ENCODE peak calls at places on chromosomes 5 and 9, in seven cellular contexts. J is adrenal gland, Q is kidney, S is mesendoderm, E is ovary, F is cardiac muscle cell, B is dorsolateral prefrontal cortex. O is an unnamed sample.

GRCh38 chr9:125755340-125755739 is 8.2 kb downstream of the PBX3 start:
- DNase-seq in J (no peak), Q (no peak), S (peak; percentile 50), E (no peak), F (no peak), B (no peak), O (no peak)

GRCh38 chr9:83069651-83070050 is 6.7 kb upstream of the RASEF start:
- DNase-seq in J (no peak), Q (no peak), S (no peak), E (no peak), F (no peak), B (no peak), O (no peak)

GRCh38 chr9:129595323-129595741 is 25.6 kb downstream of the C9orf50 start:
- DNase-seq in J (no peak), Q (no peak), S (no peak), E (no peak), F (no peak), B (no peak), O (no peak)

GRCh38 chr5:109329296-109330252 is 80.2 kb downstream of the PJA2 start:
- DNase-seq in J (no peak), Q (no peak), S (no peak), E (no peak), F (no peak), B (no peak), O (no peak)

GRCh38 chr5:77355074-77355473 is 137.0 kb downstream of the WDR41 start:
- DNase-seq in J (no peak), Q (no peak), S (no peak), E (no peak), F (no peak), B (no peak), O (no peak)

GRCh38 chr9:73178044-73178443 is 26.4 kb downstream of the ANXA1 start:
- DNase-seq in J (no peak), Q (no peak), S (no peak), E (no peak), F (no peak), B (no peak), O (no peak)

GRCh38 chr5:151917931-151918330 is 6.7 kb downstream of the GLRA1 start:
- DNase-seq in J (no peak), Q (no peak), S (no peak), E (no peak), F (no peak), B (no peak), O (no peak)

GRCh38 chr5:15752886-15753285 is 252.9 kb downstream of the FBXL7 start:
- DNase-seq in J (peak; percentile 77), Q (peak; percentile 79), S (no peak), E (peak; percentile 60), F (no peak), B (no peak), O (no peak)

GRCh38 chr5:172171118-172171775 is 16.8 kb downstream of the STK10 start:
- DNase-seq in J (no peak), Q (no peak), S (no peak), E (no peak), F (no peak), B (no peak), O (no peak)

GRCh38 chr9:38137342-38137741 is 68.3 kb upstream of the SHB start:
- DNase-seq in J (no peak), Q (no peak), S (no peak), E (no peak), F (no peak), B (no peak), O (no peak)

GRCh38 chr9:99103054-99103453 is 1.9 kb upstream of the TGFBR1 start:
- DNase-seq in J (no peak), Q (no peak), S (no peak), E (no peak), F (no peak), B (no peak), O (no peak)

GRCh38 chr5:80198399-80198798 is 57.4 kb downstream of the SERINC5 start:
- DNase-seq in J (no peak), Q (no peak), S (no peak), E (no peak), F (no peak), B (peak; percentile 89), O (no peak)

GRCh38 chr9:13568851-13569618 is 289.5 kb upstream of the MPDZ start:
- DNase-seq in J (no peak), Q (no peak), S (peak; percentile 29), E (no peak), F (peak; percentile 32), B (peak; percentile 59), O (no peak)

GRCh38 chr5:65695896-65696295 is 26.0 kb downstream of the SGTB start:
- DNase-seq in J (no peak), Q (no peak), S (no peak), E (no peak), F (no peak), B (peak; percentile 30), O (no peak)

GRCh38 chr5:77012601-77013000 is 17.6 kb upstream of the AGGF1 start:
- DNase-seq in J (peak; percentile 3), Q (no peak), S (no peak), E (no peak), F (no peak), B (no peak), O (no peak)

GRCh38 chr5:170791325-170791954 is 7.9 kb downstream of the GABRP start:
- DNase-seq in J (peak; percentile 77), Q (no peak), S (peak; percentile 84), E (no peak), F (peak; percentile 83), B (peak; percentile 68), O (no peak)

GRCh38 chr9:14882118-14882517 is 28.1 kb downstream of the FREM1 start:
- DNase-seq in J (no peak), Q (no peak), S (no peak), E (no peak), F (no peak), B (no peak), O (no peak)

GRCh38 chr5:118580959-118581358 is 407.4 kb downstream of the DTWD2 start:
- DNase-seq in J (no peak), Q (no peak), S (no peak), E (no peak), F (no peak), B (no peak), O (no peak)

GRCh38 chr5:139759219-139759721 is 36.3 kb upstream of the PSD2 start:
- DNase-seq in J (peak; percentile 90), Q (peak; percentile 90), S (no peak), E (no peak), F (no peak), B (no peak), O (no peak)

GRCh38 chr9:85027870-85028269 is 358.3 kb downstream of the NTRK2 start:
- DNase-seq in J (no peak), Q (no peak), S (no peak), E (no peak), F (no peak), B (no peak), O (no peak)
- H3K4me3 ChIP-seq in J (no peak overlapping the region), Q (no peak overlapping the region), S (no peak overlapping the region), E (no peak overlapping the region), F (no peak overlapping the region), B (no peak overlapping the region), O (no peak overlapping the region)

DNA sequence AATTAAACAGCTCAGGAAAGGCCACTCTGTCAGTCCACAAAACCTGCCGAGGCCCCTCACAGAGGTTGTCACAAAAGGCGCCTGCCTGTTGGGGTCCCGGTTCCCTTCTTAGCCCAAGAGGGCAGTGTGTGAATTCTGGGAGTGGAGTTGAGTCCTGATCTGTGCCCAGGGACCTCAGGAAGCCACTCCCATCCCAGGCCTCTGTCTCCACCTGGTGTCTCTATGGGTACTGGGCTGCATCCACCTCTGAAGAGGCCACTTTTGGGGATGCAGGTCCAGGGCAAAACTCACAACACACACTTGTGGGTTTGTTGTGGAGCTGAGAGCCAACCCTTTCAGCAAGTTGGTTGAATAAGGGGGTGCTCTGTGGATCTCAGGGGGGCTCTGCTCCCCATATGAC is 74.3 kb upstream of the STXBP1 start:
- DNase-seq in J (no peak), Q (no peak), S (peak; percentile 70), E (no peak), F (no peak), B (no peak), O (no peak)
- H3K4me3 ChIP-seq in J (no peak overlapping the region), Q (no peak overlapping the region), S (no peak overlapping the region), E (no peak overlapping the region), F (no peak overlapping the region), B (no peak overlapping the region), O (no peak overlapping the region)

DNA sequence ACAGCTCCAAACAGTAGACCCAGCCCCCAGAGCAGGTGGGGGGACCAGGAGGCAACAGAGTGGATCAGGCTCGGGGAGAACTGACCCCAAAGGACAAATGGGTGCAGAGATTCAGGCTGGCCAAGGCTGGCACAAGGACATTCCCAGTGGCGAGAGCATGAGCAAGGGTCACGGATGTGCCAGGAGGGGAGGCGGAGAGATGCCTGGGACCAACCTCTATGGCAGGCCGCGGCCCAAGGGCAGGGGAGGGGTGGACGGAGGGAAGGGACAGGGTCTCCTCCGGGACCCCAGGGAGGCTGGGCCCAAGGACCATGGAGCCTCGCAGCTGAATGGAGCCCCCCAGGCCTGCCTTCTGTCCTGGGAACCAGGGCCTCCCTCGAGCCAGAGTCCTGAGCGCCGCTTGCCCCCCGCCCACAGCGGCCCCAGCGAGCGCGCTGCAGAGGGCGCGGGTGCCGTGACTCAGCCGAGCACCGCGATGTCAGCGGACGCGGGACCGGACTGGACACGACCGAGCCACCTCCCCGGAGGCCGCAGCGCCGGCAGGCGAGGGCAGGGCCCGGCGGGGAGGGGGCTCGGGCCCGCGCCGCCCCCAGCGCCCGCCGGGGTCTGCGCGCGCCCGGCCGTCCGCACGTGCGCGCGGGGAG is 546 bp downstream of the ABCA2 start:
- DNase-seq in J (peak; percentile 70), Q (no peak), S (no peak), E (no peak), F (peak; percentile 64), B (no peak), O (no peak)
- H3K4me3 ChIP-seq in J (peak overlapping the region; percentile 61), Q (peak overlapping the region; percentile 25), S (no peak overlapping the region), E (peak overlapping the region; percentile 31), F (peak overlapping the region; percentile 45), B (peak overlapping the region; percentile 89), O (peak overlapping the region; percentile 85)

GRCh38 chr5:131671409-131671808 is 36.4 kb upstream of the RAPGEF6 start:
- DNase-seq in J (no peak), Q (no peak), S (no peak), E (no peak), F (no peak), B (no peak), O (no peak)

GRCh38 chr5:131677115-131677514 is 42.1 kb upstream of the RAPGEF6 start:
- DNase-seq in J (no peak), Q (no peak), S (no peak), E (no peak), F (no peak), B (no peak), O (no peak)

GRCh38 chr5:131672791-131673190 is 37.8 kb upstream of the RAPGEF6 start:
- DNase-seq in J (no peak), Q (no peak), S (no peak), E (no peak), F (no peak), B (no peak), O (no peak)

DNA sequence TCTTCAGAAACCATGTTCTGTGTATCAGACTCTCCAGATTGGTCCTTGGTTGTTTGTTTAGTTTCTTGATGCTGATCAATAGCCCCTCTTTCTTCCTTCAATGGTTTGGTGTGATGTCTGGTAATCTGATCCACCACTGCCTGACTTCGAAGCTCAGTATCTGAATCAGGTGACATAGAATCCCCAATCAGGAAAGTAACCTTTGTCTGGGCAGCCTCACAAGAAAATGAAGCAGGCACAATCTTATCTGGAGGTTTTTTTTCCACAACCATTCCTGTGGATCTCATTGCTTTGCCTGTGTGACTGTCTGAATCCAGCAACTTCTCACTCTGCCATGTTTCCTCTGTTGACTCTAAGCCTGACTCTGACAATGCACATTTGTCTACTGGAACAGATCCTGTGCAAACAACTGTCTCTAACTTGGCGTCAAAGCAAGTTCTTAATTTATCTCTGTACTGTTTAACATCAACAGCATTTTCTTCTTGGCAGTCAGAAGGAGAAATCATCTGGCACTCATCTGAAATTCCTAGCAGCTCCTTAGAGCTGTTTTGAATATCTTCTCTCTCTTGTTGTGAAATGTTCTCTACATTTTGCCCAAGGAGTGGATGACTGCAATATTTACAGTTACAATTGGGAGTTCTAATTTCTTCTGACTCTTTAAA is 37.1 kb upstream of the RAPGEF6 start:
- DNase-seq in J (peak; percentile 31), Q (no peak), S (peak; percentile 51), E (no peak), F (peak; percentile 69), B (no peak), O (no peak)
- H3K4me3 ChIP-seq in J (no peak overlapping the region), Q (no peak overlapping the region), S (no peak overlapping the region), E (no peak overlapping the region), F (no peak overlapping the region), B (no peak overlapping the region), O (peak overlapping the region; percentile 34)

O was measured in coronary artery.